ENCODE peak calls at places on chromosomes 7 and 10, in four cellular contexts. K is sigmoid colon, X is H9, L is tibial nerve. T is an unnamed sample.

GRCh38 chr10:42954776-42955492 is 121.9 kb upstream of the RET start:
- DNase-seq in K (peak), X (peak), L (no peak), T (no peak)

GRCh38 chr7:102093599-102094001 is 193.1 kb upstream of the SH2B2 start:
- DNase-seq in K (no peak), X (no peak), L (no peak), T (no peak)

GRCh38 chr7:33444501-33444900 is 315.1 kb downstream of the BBS9 start:
- DNase-seq in K (peak), X (no peak), L (no peak), T (no peak)

GRCh38 chr7:22782616-22783232 is 39.9 kb downstream of the TOMM7 start:
- DNase-seq in K (peak), X (peak), L (peak), T (peak)

GRCh38 chr7:5699951-5700384 is 81.5 kb downstream of the RNF216 start:
- DNase-seq in K (no peak), X (no peak), L (no peak), T (no peak)

GRCh38 chr7:88090671-88091070 is 129.2 kb downstream of the SRI start:
- DNase-seq in K (no peak), X (no peak), L (no peak), T (no peak)

GRCh38 chr7:46369933-46370654 is 449.0 kb upstream of the IGFBP3 start:
- DNase-seq in K (no peak), X (no peak), L (no peak), T (no peak)

GRCh38 chr7:77687100-77687746 is 9.0 kb upstream of the RSBN1L start:
- DNase-seq in K (no peak), X (no peak), L (no peak), T (no peak)

DNA sequence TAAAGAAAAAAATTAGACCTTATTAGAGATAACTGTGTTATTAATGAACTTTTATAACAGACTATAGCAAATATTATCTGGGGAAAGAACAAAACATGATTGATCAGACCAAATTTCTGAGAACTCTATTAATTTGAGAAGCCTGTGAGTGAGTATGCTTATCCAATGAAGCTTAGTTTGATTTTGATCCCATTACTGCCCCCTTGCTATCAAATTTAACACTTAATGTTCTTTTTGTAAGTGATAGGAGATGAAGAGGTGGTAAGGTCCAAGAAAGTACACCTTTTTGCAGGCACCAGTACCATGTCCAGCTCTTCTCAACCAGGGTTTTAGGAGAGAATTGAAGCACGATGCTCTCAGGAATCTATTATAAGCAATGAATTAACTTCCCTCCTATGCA is 49.9 kb downstream of the ZNF365 start:
- DNase-seq in K (no peak), X (no peak), L (no peak), T (no peak)
- TF ChIP-seq CTCF in K (no peak), X (peak), L (no peak), T (no peak)

DNA sequence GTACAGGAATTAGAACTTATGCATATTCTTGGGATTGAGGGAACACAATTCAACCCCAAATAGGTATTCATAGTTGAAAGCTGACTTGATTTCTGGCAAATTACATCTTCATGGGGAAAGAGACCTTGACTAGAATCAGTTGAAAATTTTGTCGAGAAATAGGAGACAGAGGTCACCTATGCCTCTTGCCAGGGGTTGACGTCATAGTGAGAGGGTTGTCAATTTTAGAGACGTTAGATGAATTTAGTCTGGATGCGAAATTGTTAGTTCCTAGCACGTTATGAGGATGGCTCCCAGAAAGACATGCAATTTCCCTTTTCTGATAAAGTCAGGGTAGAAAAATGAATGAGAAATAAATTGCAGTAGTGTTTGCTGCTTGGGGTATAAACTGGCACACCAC is 59.3 kb downstream of the SEC61G start:
- DNase-seq in K (no peak), X (no peak), L (no peak), T (no peak)
- TF ChIP-seq CTCF in K (no peak), X (no peak), L (no peak), T (no peak)

GRCh38 chr7:70812511-70812910 is 319.4 kb upstream of the GALNT17 start:
- DNase-seq in K (no peak), X (no peak), L (no peak), T (no peak)
- TF ChIP-seq CTCF in K (no peak), X (peak), L (no peak), T (no peak)

GRCh38 chr7:141974831-141975230 is 1.3 kb upstream of the TAS2R38 start:
- DNase-seq in K (no peak), X (no peak), L (no peak), T (no peak)
- TF ChIP-seq CTCF in K (no peak), X (peak), L (no peak), T (peak)

GRCh38 chr10:16348891-16349290 is 87.9 kb upstream of the PTER start:
- DNase-seq in K (no peak), X (peak), L (no peak), T (no peak)
- TF ChIP-seq CTCF in K (no peak), X (no peak), L (no peak), T (no peak)

GRCh38 chr7:74489997-74490396 is 36.3 kb downstream of the GTF2IRD1 start:
- DNase-seq in K (no peak), X (no peak), L (no peak), T (no peak)
- TF ChIP-seq CTCF in K (no peak), X (no peak), L (no peak), T (no peak)